ENCODE peak calls at places on chromosomes 7 and 10, in eight cellular contexts. M is foreskin fibroblast, Z is upper lobe of right lung, G is AG09309, O is astrocyte, P is uterus, E is transverse colon, T is PC-3. Y is an unnamed sample.

GRCh38 chr10:115829501-115830215 is 443.3 kb downstream of the GFRA1 start:
- DNase-seq in T (no peak), P (no peak), Z (no peak), O (peak; percentile 54), G (peak; percentile 66), M (peak; percentile 24), E (no peak), Y (no peak)

GRCh38 chr7:47791682-47792081 is 156.6 kb downstream of the PKD1L1 start:
- DNase-seq in O (no peak), G (no peak), E (no peak), P (no peak), Z (no peak), T (no peak), M (no peak), Y (no peak)

GRCh38 chr10:60073781-60074656 is 167.7 kb upstream of the CCDC6 start:
- DNase-seq in M (no peak), P (no peak), O (no peak), E (no peak), Z (no peak), G (no peak), T (no peak), Y (peak; percentile 46)

GRCh38 chr7:117219485-117219884 is 103.4 kb downstream of the WNT2 start:
- DNase-seq in Z (no peak), G (no peak), M (peak; percentile 61), T (no peak), O (peak; percentile 27), P (no peak), E (no peak), Y (no peak)

GRCh38 chr10:71741671-71742070 is 22.1 kb upstream of the C10orf105 start:
- DNase-seq in G (no peak), O (no peak), T (no peak), M (no peak), Z (no peak), P (no peak), E (no peak), Y (no peak)

GRCh38 chr10:128147669-128148068 is 21.4 kb upstream of the MKI67 start:
- DNase-seq in M (peak; percentile 73), P (no peak), T (peak; percentile 4), Z (no peak), G (peak; percentile 76), O (peak; percentile 73), E (no peak), Y (no peak)

GRCh38 chr10:130648807-130649206 is 512.6 kb downstream of the GLRX3 start:
- DNase-seq in G (no peak), Z (no peak), P (no peak), T (no peak), O (no peak), M (no peak), E (no peak), Y (no peak)

GRCh38 chr7:114818501-114818900 is 103.4 kb upstream of the MDFIC start:
- DNase-seq in M (peak; percentile 84), G (peak; percentile 18), O (peak; percentile 86), E (no peak), P (no peak), T (peak; percentile 62), Z (no peak), Y (no peak)

GRCh38 chr7:98165827-98166667 is 45.2 kb upstream of the BHLHA15 start:
- DNase-seq in T (peak; percentile 60), G (no peak), O (no peak), E (peak; percentile 72), P (no peak), M (peak; percentile 10), Z (peak; percentile 84), Y (peak; percentile 67)

GRCh38 chr10:113019692-113020424 is 69.8 kb downstream of the TCF7L2 start:
- DNase-seq in Z (no peak), O (no peak), T (no peak), G (no peak), E (no peak), P (no peak), M (no peak), Y (no peak)

GRCh38 chr10:1290071-1290471 is 233.9 kb downstream of the WDR37 start:
- DNase-seq in P (no peak), O (no peak), M (no peak), E (no peak), T (peak; percentile 17), G (no peak), Z (no peak), Y (no peak)

DNA sequence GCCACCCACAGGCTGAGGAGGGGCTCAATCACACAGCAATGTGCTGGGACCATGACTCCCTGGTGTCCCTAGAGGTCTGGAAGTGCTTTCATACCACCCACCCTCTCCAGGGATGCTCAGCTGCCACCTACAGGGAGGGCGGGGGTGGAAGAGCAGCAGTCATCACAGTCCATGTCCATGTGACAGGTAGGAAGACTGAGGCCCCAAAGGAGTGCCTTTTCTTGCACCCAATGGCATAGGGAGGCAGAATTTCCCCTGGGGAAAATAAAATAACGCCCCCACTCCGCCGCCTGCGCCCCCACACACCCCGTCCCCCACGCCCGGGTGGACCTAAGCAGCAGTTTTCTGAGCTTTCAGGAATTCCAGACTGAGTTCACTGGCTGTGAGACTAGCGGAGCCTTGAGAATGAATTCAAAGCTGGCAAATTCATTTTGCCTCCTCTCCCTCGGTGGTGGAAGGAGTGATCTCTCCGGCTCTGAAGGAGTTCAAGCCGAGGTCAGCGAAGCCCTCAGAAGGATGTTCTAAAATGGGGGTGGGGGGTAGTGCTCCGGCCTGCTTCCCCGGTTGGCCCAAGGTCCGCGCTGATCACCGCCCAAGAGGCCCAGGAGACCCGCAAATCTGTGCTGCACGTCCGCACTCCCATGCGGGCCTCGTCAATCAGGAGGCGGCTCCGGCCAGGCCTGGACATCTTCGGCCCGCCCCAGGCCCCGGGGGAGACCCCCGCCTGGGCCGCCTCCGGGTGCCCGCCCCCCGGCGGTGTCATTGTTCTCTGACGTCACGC is 2.1 kb upstream of the ZMIZ1 start:
- DNase-seq in Z (no peak), G (no peak), O (no peak), M (no peak), T (peak; percentile 94), P (no peak), E (no peak), Y (peak; percentile 83)
- TF ChIP-seq CTCF in Z (no peak), G (peak; percentile 33), O (no peak), M (peak; percentile 18), T (peak; percentile 98), P (no peak), E (no peak), Y (no peak)

GRCh38 chr10:27500886-27501285 is 3.2 kb upstream of the RAB18 start:
- DNase-seq in T (no peak), Z (no peak), P (no peak), G (no peak), O (no peak), M (no peak), E (no peak), Y (no peak)

GRCh38 chr10:27504897-27505457 is 873 bp downstream of the RAB18 start:
- DNase-seq in M (no peak), P (no peak), E (no peak), T (no peak), O (peak; percentile 56), Z (no peak), G (no peak), Y (no peak)

GRCh38 chr10:27506280-27506679 is 2.2 kb downstream of the RAB18 start:
- DNase-seq in O (no peak), M (no peak), G (no peak), Z (no peak), P (no peak), T (peak; percentile 8), E (no peak), Y (no peak)

GRCh38 chr10:27503498-27504006 is 552 bp upstream of the RAB18 start:
- DNase-seq in Z (no peak), O (no peak), E (no peak), G (no peak), T (no peak), P (no peak), M (no peak), Y (no peak)

DNA sequence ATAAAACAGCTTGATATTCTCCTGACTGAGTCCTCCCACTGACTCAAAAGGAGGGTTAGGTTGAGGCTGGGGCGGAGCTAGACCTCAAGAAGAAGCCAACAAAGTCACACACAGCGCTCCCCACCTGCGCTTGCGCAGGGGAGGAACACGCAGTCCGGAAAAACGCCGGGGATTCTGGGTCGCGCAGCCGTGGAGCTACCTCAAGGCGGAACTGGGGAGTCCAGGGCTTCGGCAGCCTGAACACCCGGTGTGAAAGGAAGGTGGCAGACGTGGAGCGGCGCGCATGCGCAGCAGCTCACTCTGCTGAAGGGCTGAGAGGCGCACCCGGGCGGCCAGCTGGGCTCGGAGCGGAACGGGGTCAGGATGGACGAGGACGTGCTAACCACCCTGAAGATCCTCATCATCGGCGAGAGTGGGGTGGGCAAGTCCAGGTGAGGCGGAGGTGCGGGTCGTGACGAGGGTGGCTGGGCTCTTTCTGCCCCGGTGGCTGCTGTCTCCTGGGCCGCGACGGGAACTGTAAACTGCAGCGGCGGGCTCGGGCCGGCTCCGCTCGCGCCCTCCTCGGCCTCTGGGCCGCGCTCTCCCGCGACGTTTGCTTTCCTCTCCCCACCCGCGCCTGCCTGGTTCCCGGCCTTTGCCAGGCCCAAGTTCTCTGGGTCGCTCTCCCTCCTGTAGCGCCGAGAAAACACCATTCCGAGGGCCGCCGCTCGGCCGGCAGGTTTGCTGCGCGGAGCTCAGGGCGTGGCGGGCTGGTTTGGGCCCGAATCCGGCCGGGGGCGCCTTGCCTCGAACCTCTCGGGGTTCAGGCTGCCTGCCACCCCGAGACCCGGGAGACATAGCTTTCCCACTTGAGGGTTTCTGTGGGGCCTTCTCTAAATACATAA is at the start of gene RAB18:
- DNase-seq in P (peak; percentile 98), G (peak; percentile 93), E (peak; percentile 98), T (peak; percentile 96), O (peak; percentile 97), M (peak; percentile 99), Z (peak; percentile 99), Y (peak; percentile 95)
- TF ChIP-seq CTCF in P (peak; percentile 18), G (no peak), E (no peak), T (no peak), O (no peak), M (no peak), Z (no peak), Y (no peak)

DNA sequence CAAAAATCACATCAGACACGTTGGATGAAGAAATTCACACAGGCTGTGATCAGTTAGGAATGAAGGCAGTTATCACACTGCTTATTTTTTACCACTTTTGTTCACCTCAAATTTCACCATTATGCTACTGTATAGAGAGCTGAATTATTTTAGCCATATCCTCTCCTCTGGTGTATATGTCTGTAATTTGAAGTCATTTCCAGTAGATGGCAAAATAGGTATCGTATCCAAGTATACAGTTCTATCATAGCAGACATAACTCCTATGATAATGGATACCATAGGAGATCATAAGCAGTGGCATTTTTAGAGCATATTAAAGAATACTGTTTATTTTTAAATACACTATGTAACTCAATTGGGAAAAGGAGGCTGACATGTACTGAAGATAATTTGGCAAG is 909.7 kb downstream of the DNAJB9 start:
- DNase-seq in O (no peak), P (no peak), T (peak; percentile 11), M (no peak), G (no peak), E (no peak), Z (no peak), Y (no peak)
- TF ChIP-seq CTCF in O (no peak), P (no peak), T (peak; percentile 29), M (no peak), G (no peak), E (no peak), Z (no peak), Y (no peak)

DNA sequence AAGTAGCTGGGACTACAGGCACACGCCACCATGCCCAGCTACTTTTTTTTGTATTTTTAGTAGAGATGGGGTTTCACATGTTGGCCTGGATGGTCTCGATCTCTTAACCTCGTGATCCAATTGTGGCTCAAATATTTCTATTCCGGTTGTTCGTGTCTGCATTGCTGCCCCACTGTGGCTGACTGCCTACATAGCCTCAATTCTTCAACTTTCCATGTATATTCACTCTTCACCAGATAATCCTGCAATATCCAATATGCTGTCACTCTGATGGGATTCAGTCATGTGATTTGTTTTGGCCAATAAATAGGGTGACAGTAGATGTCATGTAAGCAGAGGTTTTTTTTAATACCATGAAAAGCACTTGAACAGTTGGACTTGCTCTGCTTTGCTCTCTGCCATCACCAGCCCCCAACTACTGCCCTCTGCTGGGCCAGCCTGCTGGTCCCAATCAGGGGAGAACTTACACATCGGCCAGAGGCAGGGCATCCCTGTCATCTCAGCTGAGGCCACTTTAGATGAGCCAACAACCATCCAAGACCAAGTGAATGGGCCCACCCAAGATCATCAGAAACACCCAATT is 56.7 kb downstream of the NSUN6 start:
- DNase-seq in Z (no peak), M (no peak), G (no peak), P (no peak), E (peak; percentile 11), T (peak; percentile 27), O (no peak), Y (no peak)
- TF ChIP-seq CTCF in Z (no peak), M (peak; percentile 20), G (peak; percentile 28), P (no peak), E (peak; percentile 10), T (peak; percentile 63), O (no peak), Y (no peak)

Y was measured in GM13976.